ENCODE peak calls at places on chromosomes 5 and 9, in seven cellular contexts. H is hepatocyte, Q is fibroblast of lung, L is Panc1, D is fibroblast of pulmonary artery, V is transverse colon, T is IMR-90. B is an unnamed sample.

GRCh38 chr5:13664377-13664776 is 280.1 kb downstream of the DNAH5 start:
- DNase-seq in H (no peak), Q (peak), L (no peak), D (peak), V (no peak), T (peak), B (peak)

GRCh38 chr5:140246378-140247122 is 56.4 kb downstream of the PFDN1 start:
- DNase-seq in H (peak), Q (peak), L (no peak), D (peak), V (no peak), T (peak), B (peak)

GRCh38 chr9:126615251-126615790 is 1.6 kb downstream of the LMX1B start:
- DNase-seq in H (peak), Q (peak), L (no peak), D (peak), V (peak), T (peak), B (no peak)

GRCh38 chr5:109695005-109695926 is 5.5 kb downstream of the MAN2A1 start:
- DNase-seq in H (no peak), Q (no peak), L (no peak), D (no peak), V (no peak), T (no peak), B (no peak)

GRCh38 chr9:93467062-93467416 is 13.7 kb upstream of the FAM120AOS start:
- DNase-seq in H (no peak), Q (peak), L (no peak), D (no peak), V (no peak), T (no peak), B (no peak)

GRCh38 chr9:34378376-34379060 is 1.8 kb upstream of the MYORG start:
- DNase-seq in H (no peak), Q (no peak), L (no peak), D (no peak), V (no peak), T (no peak), B (no peak)

GRCh38 chr5:123699571-123699970 is 187.6 kb downstream of the CSNK1G3 start:
- DNase-seq in H (no peak), Q (no peak), L (no peak), D (no peak), V (no peak), T (no peak), B (no peak)

GRCh38 chr5:135392256-135392655 is 6.8 kb downstream of the MACROH2A1 start:
- DNase-seq in H (no peak), Q (peak), L (no peak), D (peak), V (no peak), T (peak), B (peak)

GRCh38 chr5:39986614-39987013 is 561.8 kb upstream of the DAB2 start:
- DNase-seq in H (no peak), Q (no peak), L (no peak), D (no peak), V (no peak), T (no peak), B (no peak)
- TF ChIP-seq CTCF in H (no peak), Q (peak), L (peak), D (no peak), V (no peak), T (no peak), B (peak)

GRCh38 chr5:168672888-168673287 is 93.7 kb upstream of the PANK3 start:
- DNase-seq in H (no peak), Q (no peak), L (no peak), D (no peak), V (no peak), T (no peak), B (no peak)
- H3K4me3 ChIP-seq in H (no peak), Q (no peak), L (no peak), D (no peak), V (no peak), T (no peak), B (no peak)

GRCh38 chr5:138465288-138466057 is at the start of gene EGR1:
- DNase-seq in H (peak), Q (peak), L (peak), D (peak), V (peak), T (peak), B (peak)

GRCh38 chr5:138464388-138465287 is 641 bp upstream of the EGR1 start:
- DNase-seq in H (peak), Q (peak), L (peak), D (peak), V (peak), T (peak), B (peak)

GRCh38 chr5:138467711-138468132 is 2.4 kb downstream of the EGR1 start:
- DNase-seq in H (peak), Q (no peak), L (no peak), D (no peak), V (peak), T (no peak), B (peak)

GRCh38 chr5:138466900-138467710 is 1.8 kb downstream of the EGR1 start:
- DNase-seq in H (peak), Q (peak), L (no peak), D (peak), V (peak), T (peak), B (peak)

DNA sequence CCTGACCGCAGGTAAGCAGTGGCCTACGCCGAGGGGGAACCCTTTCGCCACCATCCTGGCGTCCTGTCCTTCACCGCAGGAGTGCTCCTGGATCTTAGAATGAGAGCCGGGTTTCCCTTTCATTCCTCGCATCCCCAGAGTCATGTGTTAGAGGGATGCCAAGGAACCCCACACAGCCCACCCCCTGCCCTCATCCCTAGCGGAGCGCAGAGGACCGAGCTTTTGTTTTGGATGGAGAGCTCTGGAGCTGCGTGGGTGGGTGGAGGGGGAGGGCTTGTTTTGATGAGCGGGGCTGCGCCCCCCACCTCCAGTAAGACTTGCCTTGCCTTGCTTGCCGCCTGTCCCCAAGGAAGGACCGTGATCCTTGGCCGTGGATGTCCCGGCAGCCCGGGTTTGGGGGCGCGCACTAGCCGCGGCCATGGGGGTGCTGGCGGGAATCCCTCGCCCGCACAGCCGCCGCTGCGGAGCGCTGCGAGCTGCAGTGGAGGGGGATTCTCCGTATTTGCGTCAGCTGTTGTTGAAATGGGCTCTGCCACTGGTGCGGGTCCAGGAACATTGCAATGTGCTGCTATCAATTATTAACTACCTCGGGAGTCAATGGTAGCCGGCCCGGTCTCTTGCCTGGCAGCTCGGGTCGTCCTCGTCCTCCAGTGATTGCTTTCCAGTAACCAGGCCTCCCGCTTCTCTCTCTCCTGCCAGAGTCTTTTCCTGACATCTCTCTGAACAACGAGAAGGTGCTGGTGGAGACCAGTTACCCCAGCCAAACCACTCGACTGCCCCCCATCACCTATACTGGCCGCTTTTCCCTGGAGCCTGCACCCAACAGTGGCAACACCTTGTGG is 1.0 kb downstream of the EGR1 start:
- DNase-seq in H (peak), Q (peak), L (no peak), D (peak), V (peak), T (peak), B (peak)
- TF ChIP-seq CTCF in H (no peak), Q (no peak), L (no peak), D (no peak), V (no peak), T (no peak), B (no peak)

DNA sequence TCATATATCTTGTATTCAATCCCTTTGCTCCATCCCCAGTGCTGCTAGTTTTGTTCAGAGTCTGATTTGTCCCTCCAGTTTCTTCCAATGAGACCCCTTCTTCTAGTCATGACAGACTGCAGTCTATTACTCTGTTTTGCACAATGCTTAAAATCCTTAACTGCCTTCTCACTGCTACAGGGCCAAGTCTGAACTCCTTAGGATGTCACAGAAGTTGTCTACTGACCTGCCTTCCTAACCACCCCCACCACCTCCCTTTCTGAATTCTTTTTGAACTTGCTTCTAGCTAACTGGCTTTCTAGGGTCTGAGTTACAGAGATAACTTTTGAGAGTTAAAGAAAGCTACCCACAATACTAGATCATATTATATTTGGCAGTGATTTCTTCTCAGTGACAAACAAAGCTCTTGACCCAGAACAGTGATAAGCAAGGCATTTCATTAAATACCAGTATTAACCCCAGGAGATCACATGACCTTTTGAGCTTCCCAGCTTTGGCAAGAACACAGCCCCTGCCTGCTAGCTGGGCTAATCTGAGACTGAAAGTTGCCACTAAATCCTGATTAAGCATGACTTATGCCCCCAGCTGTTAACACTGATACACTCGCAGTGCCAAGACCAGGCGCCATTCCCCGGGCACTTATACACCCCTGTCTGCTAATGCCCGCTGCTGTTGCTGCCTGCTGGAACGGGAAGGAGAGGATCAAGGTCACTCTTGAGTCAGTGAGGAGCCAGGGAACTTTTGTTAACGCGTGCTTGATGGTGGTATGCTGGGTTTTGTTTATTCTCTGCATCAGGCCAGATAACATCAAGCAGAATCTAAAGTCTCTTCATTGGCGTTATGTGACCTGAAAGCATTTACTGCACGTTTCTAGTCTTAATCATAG is 36.4 kb upstream of the ADAMTSL1 start:
- DNase-seq in H (peak), Q (peak), L (no peak), D (peak), V (no peak), T (peak), B (no peak)
- H3K4me3 ChIP-seq in H (peak), Q (peak), L (no peak), D (peak), V (peak), T (no peak), B (no peak)

DNA sequence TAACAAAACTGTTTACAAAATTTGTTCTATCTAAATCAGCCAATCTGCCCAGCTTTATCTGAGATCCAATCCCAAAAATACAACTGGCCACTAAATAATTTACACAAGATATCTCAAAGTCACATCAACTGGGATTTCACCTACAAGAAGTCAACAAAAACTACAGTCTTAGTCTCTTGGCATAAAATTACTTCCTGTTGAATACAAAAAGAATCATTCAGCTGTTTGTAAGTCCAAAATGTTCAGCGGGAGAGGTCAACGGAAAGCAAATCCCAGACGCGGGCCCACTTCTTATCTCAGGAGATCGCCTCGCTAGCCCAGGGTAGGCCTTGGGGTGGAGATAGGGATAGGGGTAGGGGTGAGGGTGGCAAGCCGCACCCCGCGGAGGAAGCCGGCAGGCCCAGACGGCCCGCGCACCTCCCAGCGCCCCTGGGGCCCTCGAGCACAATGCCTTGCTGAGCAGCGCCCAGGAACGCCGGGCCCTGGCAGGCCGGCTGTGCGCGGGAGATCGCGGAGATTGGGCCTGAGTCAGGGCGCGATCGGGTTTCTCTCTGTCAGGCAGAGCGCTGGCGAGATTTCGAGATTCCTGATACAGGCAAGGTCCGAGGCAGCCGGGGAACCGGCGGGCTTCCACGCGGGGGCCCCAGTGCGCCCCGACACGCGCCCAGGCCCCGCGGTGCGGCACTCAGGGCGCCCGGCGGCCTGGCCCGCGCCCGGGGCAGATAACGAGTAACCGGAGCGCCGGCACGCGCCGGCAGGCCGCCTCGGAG is 710 bp downstream of the HINT1 start:
- DNase-seq in H (peak), Q (peak), L (no peak), D (peak), V (peak), T (peak), B (peak)
- TF ChIP-seq CTCF in H (peak), Q (no peak), L (no peak), D (no peak), V (no peak), T (peak), B (no peak)

GRCh38 chr5:108381955-108382783 is at the start of gene FBXL17:
- DNase-seq in H (peak), Q (peak), L (peak), D (peak), V (peak), T (peak), B (peak)
- H3K4me3 ChIP-seq in H (peak), Q (peak), L (peak), D (peak), V (peak), T (peak), B (peak)

B was measured in AG09309.